ENCODE peak calls at places on chromosomes 16 and 17, in nine cellular contexts. G is HL-60, T is HCT116, H is H1, Z is stomach, S is breast epithelium, R is Panc1, V is SK-N-SH, O is HepG2. M is an unnamed sample.

GRCh38 chr17:27381007-27381501 is 75.2 kb upstream of the KSR1 start:
- DNase-seq in G (peak; percentile 68), T (peak; percentile 74), H (peak; percentile 97), Z (peak; percentile 63), S (no peak), R (no peak), V (peak; percentile 89), O (peak; percentile 75), M (peak; percentile 51)

GRCh38 chr17:58318065-58318481 is 10.5 kb downstream of the TSPOAP1 start:
- DNase-seq in G (no peak), T (no peak), H (no peak), Z (no peak), S (peak; percentile 44), R (no peak), V (no peak), O (no peak), M (no peak)

GRCh38 chr17:43952351-43952723 is 1.4 kb downstream of the PYY start:
- DNase-seq in G (no peak), T (no peak), H (no peak), Z (no peak), S (no peak), R (no peak), V (no peak), O (no peak), M (no peak)

GRCh38 chr16:49855822-49856740 is at the start of gene ZNF423:
- DNase-seq in G (no peak), T (no peak), H (no peak), Z (no peak), S (no peak), R (no peak), V (peak; percentile 75), O (no peak), M (peak; percentile 18)

GRCh38 chr16:15866451-15866850 is 9.6 kb upstream of the MYH11 start:
- DNase-seq in G (no peak), T (no peak), H (no peak), Z (no peak), S (no peak), R (no peak), V (no peak), O (no peak), M (no peak)

GRCh38 chr17:5024604-5025003 is 10.6 kb downstream of the SLC52A1 start:
- DNase-seq in G (no peak), T (no peak), H (no peak), Z (no peak), S (no peak), R (no peak), V (no peak), O (no peak), M (no peak)

GRCh38 chr17:40340880-40341807 is 23.4 kb downstream of the GJD3 start:
- DNase-seq in G (no peak), T (peak; percentile 79), H (peak; percentile 82), Z (peak; percentile 90), S (peak; percentile 89), R (peak; percentile 33), V (peak; percentile 88), O (peak; percentile 83), M (peak; percentile 73)

GRCh38 chr17:75152971-75153853 is 1.1 kb downstream of the JPT1 start:
- DNase-seq in G (no peak), T (no peak), H (no peak), Z (no peak), S (no peak), R (no peak), V (peak; percentile 72), O (peak; percentile 34), M (peak; percentile 49)

GRCh38 chr17:77558846-77559626 is 399.5 kb upstream of the TNRC6C start:
- DNase-seq in G (no peak), T (no peak), H (no peak), Z (no peak), S (no peak), R (no peak), V (no peak), O (peak; percentile 58), M (no peak)

GRCh38 chr17:78356163-78356713 is 3.6 kb downstream of the SOCS3 start:
- DNase-seq in G (peak; percentile 70), T (no peak), H (peak; percentile 74), Z (peak; percentile 54), S (no peak), R (no peak), V (no peak), O (no peak), M (no peak)

GRCh38 chr16:27430923-27431484 is 29.0 kb downstream of the IL21R start:
- DNase-seq in G (no peak), T (no peak), H (peak; percentile 31), Z (peak; percentile 13), S (no peak), R (no peak), V (no peak), O (no peak), M (peak; percentile 17)

GRCh38 chr17:41710472-41711090 is 1.6 kb upstream of the GAST start:
- DNase-seq in G (no peak), T (no peak), H (no peak), Z (no peak), S (no peak), R (no peak), V (no peak), O (no peak), M (peak; percentile 35)

GRCh38 chr17:56172517-56172982 is 19.3 kb downstream of the ANKFN1 start:
- DNase-seq in G (no peak), T (no peak), H (no peak), Z (no peak), S (no peak), R (no peak), V (no peak), O (no peak), M (no peak)

GRCh38 chr17:32822996-32823395 is 53.9 kb downstream of the MYO1D start:
- DNase-seq in G (no peak), T (no peak), H (no peak), Z (no peak), S (no peak), R (no peak), V (peak; percentile 16), O (no peak), M (peak; percentile 31)

GRCh38 chr17:41334899-41335298 is 15.7 kb downstream of the KRT33A start:
- DNase-seq in G (no peak), T (no peak), H (no peak), Z (no peak), S (no peak), R (no peak), V (no peak), O (no peak), M (no peak)

GRCh38 chr16:11259288-11259621 is 3.3 kb upstream of the SOCS1 start:
- DNase-seq in G (no peak), T (no peak), H (no peak), Z (no peak), S (no peak), R (no peak), V (no peak), O (no peak), M (no peak)

GRCh38 chr17:38701504-38702165 is 3.4 kb upstream of the MLLT6 start:
- DNase-seq in G (no peak), T (no peak), H (no peak), Z (no peak), S (no peak), R (no peak), V (no peak), O (peak; percentile 49), M (peak; percentile 39)

GRCh38 chr17:48624118-48624517 is 2.0 kb downstream of the HOXB9 start:
- DNase-seq in G (no peak), T (no peak), H (no peak), Z (no peak), S (no peak), R (no peak), V (no peak), O (no peak), M (no peak)

GRCh38 chr17:48626202-48626469 is at the start of gene HOXB9:
- DNase-seq in G (no peak), T (no peak), H (no peak), Z (no peak), S (no peak), R (no peak), V (no peak), O (no peak), M (no peak)

GRCh38 chr17:48626470-48627241 is 498 bp upstream of the HOXB9 start:
- DNase-seq in G (no peak), T (peak; percentile 88), H (no peak), Z (no peak), S (no peak), R (no peak), V (no peak), O (no peak), M (peak; percentile 22)

GRCh38 chr17:48624544-48625501 is 1.3 kb downstream of the HOXB9 start:
- DNase-seq in G (no peak), T (no peak), H (peak; percentile 80), Z (no peak), S (no peak), R (no peak), V (peak; percentile 73), O (no peak), M (no peak)

DNA sequence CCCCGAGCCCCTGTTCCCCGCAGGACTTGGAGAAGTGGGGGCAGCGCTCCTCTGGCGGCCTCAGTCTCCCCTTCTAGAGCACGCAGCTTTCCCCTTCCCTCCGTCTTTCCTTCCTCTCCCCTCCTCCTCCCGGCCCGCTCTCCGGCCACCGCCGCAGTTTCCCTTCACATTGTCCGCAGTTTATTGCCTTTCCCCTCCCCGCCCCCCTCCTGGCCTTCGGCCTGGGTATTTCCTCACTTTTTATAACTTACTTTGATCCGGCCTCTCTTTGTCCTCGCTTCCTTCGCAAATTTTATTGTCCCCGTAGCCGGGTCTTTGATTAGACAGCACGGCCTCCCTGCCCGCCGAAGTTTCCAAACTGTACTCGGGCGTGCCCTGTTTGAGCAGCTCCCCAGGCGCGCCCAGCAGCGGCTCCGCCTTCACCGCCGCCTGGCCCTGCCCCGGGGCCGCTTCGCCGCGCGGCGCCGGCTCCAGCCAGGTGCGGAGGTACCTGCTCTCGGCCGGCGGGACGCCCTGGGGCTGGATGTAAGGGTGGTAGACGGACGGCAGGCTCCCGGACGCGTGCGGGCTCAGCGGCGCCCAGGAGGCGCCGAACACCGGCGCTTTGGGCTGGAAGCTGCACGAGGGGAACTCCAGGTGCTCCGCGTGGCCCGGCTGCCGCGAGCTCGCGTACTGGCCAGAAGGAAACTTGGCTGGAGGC is 506 bp downstream of the HOXB9 start:
- DNase-seq in G (no peak), T (no peak), H (peak; percentile 77), Z (peak; percentile 46), S (no peak), R (no peak), V (no peak), O (no peak), M (peak; percentile 35)
- H3K27me3 ChIP-seq in G (peaks cover 80% of the 10 kb centered on the region), T (no peaks in the 10 kb centered on the region), H (peaks cover 100% of the 10 kb centered on the region), Z (peaks cover 100% of the 10 kb centered on the region), S (peaks cover 100% of the 10 kb centered on the region), R (no peaks in the 10 kb centered on the region), V (peaks cover 98% of the 10 kb centered on the region), O (peaks cover 39% of the 10 kb centered on the region), M (peaks cover 70% of the 10 kb centered on the region)

GRCh38 chr16:6548507-6548906 is 784.1 kb upstream of the RBFOX1 start:
- DNase-seq in G (peak; percentile 12), T (no peak), H (no peak), Z (no peak), S (no peak), R (no peak), V (no peak), O (no peak), M (no peak)
- TF ChIP-seq POLR2AphosphoS5 in G (no peak), T (no peak), H (no peak), Z (no peak), S (no peak), R (no peak), V (no peak), O (no peak), M (no peak)

GRCh38 chr17:29048440-29049360 is 5.8 kb downstream of the PIPOX start:
- DNase-seq in G (no peak), T (no peak), H (no peak), Z (no peak), S (no peak), R (no peak), V (peak; percentile 80), O (no peak), M (no peak)
- H3K27me3 ChIP-seq in G (no peaks in the 10 kb centered on the region), T (peaks cover 9% of the 10 kb centered on the region), H (no peaks in the 10 kb centered on the region), Z (no peaks in the 10 kb centered on the region), S (no peaks in the 10 kb centered on the region), R (peaks cover 13% of the 10 kb centered on the region), V (no peaks in the 10 kb centered on the region), O (no peaks in the 10 kb centered on the region), M (peaks cover 19% of the 10 kb centered on the region)

GRCh38 chr17:50397111-50397918 is at the start of gene LRRC59:
- DNase-seq in G (peak; percentile 83), T (peak; percentile 77), H (peak; percentile 98), Z (peak; percentile 92), S (peak; percentile 89), R (peak; percentile 57), V (peak; percentile 99), O (peak; percentile 81), M (peak; percentile 88)
- TF ChIP-seq POLR2AphosphoS5 in G (peak; percentile 96), T (peak; percentile 95), H (peak; percentile 96), Z (peak; percentile 83), S (peak; percentile 90), R (peak; percentile 96), V (peak; percentile 96), O (peak; percentile 96), M (peak; percentile 95)